ENCODE peak calls at places on chromosome 15, in eight cellular contexts. W, D, U, E, K, L, S and P are unnamed samples.

GRCh38 chr15:97858278-97858677 is 102.2 kb upstream of the ARRDC4 start:
- DNase-seq in W (no peak), D (no peak), U (no peak), E (no peak), K (no peak), L (no peak), S (no peak), P (no peak)

GRCh38 chr15:85414495-85414894 is 34.1 kb downstream of the AKAP13 start:
- DNase-seq in W (no peak), D (peak), U (peak), E (no peak), K (no peak), L (peak), S (no peak), P (peak)

GRCh38 chr15:79994651-79995050 is 23.7 kb upstream of the BCL2A1 start:
- DNase-seq in W (no peak), D (peak), U (peak), E (peak), K (no peak), L (no peak), S (no peak), P (peak)

GRCh38 chr15:95840004-95840403 is 490.5 kb upstream of the NR2F2 start:
- DNase-seq in W (no peak), D (no peak), U (peak), E (peak), K (no peak), L (no peak), S (no peak), P (peak)

GRCh38 chr15:67137951-67138935 is 72.8 kb downstream of the SMAD3 start:
- DNase-seq in W (no peak), D (no peak), U (no peak), E (no peak), K (no peak), L (no peak), S (no peak), P (no peak)

GRCh38 chr15:29278436-29279099 is 8.9 kb upstream of the NSMCE3 start:
- DNase-seq in W (no peak), D (peak), U (peak), E (peak), K (no peak), L (no peak), S (no peak), P (peak)

GRCh38 chr15:39786444-39787056 is 3.9 kb upstream of the FSIP1 start:
- DNase-seq in W (no peak), D (peak), U (peak), E (peak), K (peak), L (peak), S (no peak), P (peak)

GRCh38 chr15:60406513-60407124 is 8.8 kb upstream of the ANXA2 start:
- DNase-seq in W (no peak), D (no peak), U (no peak), E (no peak), K (no peak), L (no peak), S (no peak), P (peak)

GRCh38 chr15:48177383-48177874 is 666 bp downstream of the MYEF2 start:
- DNase-seq in W (no peak), D (peak), U (peak), E (peak), K (peak), L (no peak), S (no peak), P (peak)

GRCh38 chr15:70762469-70763119 is 764 bp downstream of the UACA start:
- DNase-seq in W (no peak), D (peak), U (peak), E (peak), K (no peak), L (no peak), S (peak), P (peak)

GRCh38 chr15:63978511-63979226 is 67.6 kb downstream of the DAPK2 start:
- DNase-seq in W (no peak), D (no peak), U (no peak), E (no peak), K (no peak), L (no peak), S (no peak), P (peak)

GRCh38 chr15:101329309-101329863 is 34.3 kb upstream of the SNRPA1 start:
- DNase-seq in W (no peak), D (no peak), U (no peak), E (no peak), K (no peak), L (no peak), S (no peak), P (no peak)

GRCh38 chr15:78637776-78638435 is 3.1 kb downstream of the CHRNB4 start:
- DNase-seq in W (no peak), D (no peak), U (no peak), E (no peak), K (no peak), L (no peak), S (no peak), P (no peak)

GRCh38 chr15:58182460-58183163 is 44.4 kb downstream of the AQP9 start:
- DNase-seq in W (peak), D (peak), U (peak), E (peak), K (peak), L (peak), S (peak), P (peak)

GRCh38 chr15:55740981-55741591 is 1.9 kb downstream of the PRTG start:
- DNase-seq in W (no peak), D (no peak), U (peak), E (no peak), K (no peak), L (no peak), S (no peak), P (no peak)

GRCh38 chr15:43242616-43243015 is 21.8 kb upstream of the EPB42 start:
- DNase-seq in W (no peak), D (no peak), U (no peak), E (no peak), K (no peak), L (no peak), S (no peak), P (no peak)

GRCh38 chr15:74174966-74175270 is 1.4 kb downstream of the ISLR start:
- DNase-seq in W (no peak), D (no peak), U (no peak), E (no peak), K (no peak), L (no peak), S (no peak), P (no peak)

GRCh38 chr15:70276401-70276800 is 178.7 kb upstream of the TLE3 start:
- DNase-seq in W (no peak), D (no peak), U (no peak), E (no peak), K (no peak), L (no peak), S (no peak), P (no peak)

GRCh38 chr15:84034831-84035753 is 200.5 kb upstream of the GOLGA6L4 start:
- DNase-seq in W (no peak), D (no peak), U (peak), E (peak), K (no peak), L (peak), S (no peak), P (peak)

GRCh38 chr15:90232941-90233700 is 620 bp downstream of the CIB1 start:
- DNase-seq in W (peak), D (peak), U (peak), E (peak), K (no peak), L (peak), S (peak), P (peak)

GRCh38 chr15:56659197-56659596 is 74.1 kb downstream of the ZNF280D start:
- DNase-seq in W (no peak), D (no peak), U (no peak), E (no peak), K (no peak), L (no peak), S (no peak), P (no peak)

GRCh38 chr15:68330461-68330860 is 52.9 kb downstream of the FEM1B start:
- DNase-seq in W (no peak), D (no peak), U (peak), E (no peak), K (no peak), L (no peak), S (no peak), P (no peak)

GRCh38 chr15:40420793-40421192 is 15.2 kb downstream of the IVD start:
- DNase-seq in W (no peak), D (no peak), U (no peak), E (no peak), K (peak), L (no peak), S (no peak), P (no peak)

GRCh38 chr15:66482539-66482938 is 15.0 kb downstream of the SNAPC5 start:
- DNase-seq in W (no peak), D (no peak), U (no peak), E (no peak), K (no peak), L (no peak), S (no peak), P (no peak)

GRCh38 chr15:92921215-92922131 is 21.3 kb downstream of the CHD2 start:
- DNase-seq in W (no peak), D (peak), U (peak), E (peak), K (no peak), L (no peak), S (no peak), P (no peak)

GRCh38 chr15:31871159-31871886 is 159.0 kb upstream of the CHRNA7 start:
- DNase-seq in W (no peak), D (no peak), U (no peak), E (no peak), K (no peak), L (no peak), S (no peak), P (peak)

GRCh38 chr15:80916056-80916455 is 73.6 kb downstream of the MESD start:
- DNase-seq in W (no peak), D (no peak), U (no peak), E (no peak), K (no peak), L (no peak), S (no peak), P (no peak)

GRCh38 chr15:66929843-66930242 is 135.6 kb upstream of the SMAD3 start:
- DNase-seq in W (no peak), D (no peak), U (no peak), E (no peak), K (no peak), L (no peak), S (no peak), P (no peak)

GRCh38 chr15:33910741-33911140 is 57.6 kb upstream of the CHRM5 start:
- DNase-seq in W (no peak), D (peak), U (no peak), E (peak), K (no peak), L (no peak), S (no peak), P (peak)

GRCh38 chr15:81190922-81191507 is 5.7 kb upstream of the IL16 start:
- DNase-seq in W (no peak), D (no peak), U (no peak), E (no peak), K (no peak), L (no peak), S (no peak), P (no peak)